ENCODE peak calls at places on chromosomes 3 and 15, in ten cellular contexts. One of them, this sample, is unnamed.

GRCh38 chr15:69976366-69976994 is 121.2 kb downstream of the TLE3 start:
- DNase-seq in Calu3: peak
- DNase-seq in COR-L47: no peak
- DNase-seq in left lung: no peak
- DNase-seq in fibroblast of lung: peak
- DNase-seq in NCI-H1048: peak
- DNase-seq in WTC11: peak
- DNase-seq in foreskin keratinocyte: peak
- DNase-seq in A549: peak
- DNase-seq in RPMI8226: peak
- DNase-seq in this sample: peak

GRCh38 chr3:188832961-188833615 is 338.7 kb upstream of the TPRG1 start:
- DNase-seq in COR-L47: no peak
- DNase-seq in RPMI8226: no peak
- DNase-seq in WTC11: no peak
- DNase-seq in A549: no peak
- DNase-seq in fibroblast of lung: peak
- DNase-seq in left lung: no peak
- DNase-seq in NCI-H1048: no peak
- DNase-seq in foreskin keratinocyte: peak
- DNase-seq in Calu3: no peak
- DNase-seq in this sample: no peak

GRCh38 chr15:68542771-68543544 is 35.8 kb upstream of the CORO2B start:
- DNase-seq in fibroblast of lung: peak
- DNase-seq in left lung: peak
- DNase-seq in WTC11: no peak
- DNase-seq in NCI-H1048: no peak
- DNase-seq in COR-L47: no peak
- DNase-seq in A549: no peak
- DNase-seq in foreskin keratinocyte: no peak
- DNase-seq in RPMI8226: no peak
- DNase-seq in Calu3: no peak
- DNase-seq in this sample: no peak

GRCh38 chr15:50260969-50261496 is 4.5 kb downstream of the HDC start:
- DNase-seq in fibroblast of lung: no peak
- DNase-seq in foreskin keratinocyte: no peak
- DNase-seq in left lung: no peak
- DNase-seq in COR-L47: no peak
- DNase-seq in RPMI8226: no peak
- DNase-seq in A549: no peak
- DNase-seq in NCI-H1048: no peak
- DNase-seq in WTC11: no peak
- DNase-seq in Calu3: no peak
- DNase-seq in this sample: peak

GRCh38 chr3:134677196-134677986 is 26.6 kb upstream of the KY start:
- DNase-seq in RPMI8226: peak
- DNase-seq in WTC11: peak
- DNase-seq in NCI-H1048: no peak
- DNase-seq in A549: peak
- DNase-seq in COR-L47: no peak
- DNase-seq in left lung: no peak
- DNase-seq in foreskin keratinocyte: no peak
- DNase-seq in Calu3: peak
- DNase-seq in fibroblast of lung: no peak
- DNase-seq in this sample: peak

GRCh38 chr3:56314842-56315241 is 153.4 kb downstream of the ERC2 start:
- DNase-seq in left lung: peak
- DNase-seq in Calu3: no peak
- DNase-seq in COR-L47: no peak
- DNase-seq in WTC11: peak
- DNase-seq in RPMI8226: no peak
- DNase-seq in NCI-H1048: no peak
- DNase-seq in fibroblast of lung: peak
- DNase-seq in A549: no peak
- DNase-seq in foreskin keratinocyte: no peak
- DNase-seq in this sample: no peak

GRCh38 chr15:99423186-99424130 is 142.3 kb upstream of the MEF2A start:
- DNase-seq in left lung: no peak
- DNase-seq in RPMI8226: no peak
- DNase-seq in Calu3: no peak
- DNase-seq in foreskin keratinocyte: no peak
- DNase-seq in COR-L47: no peak
- DNase-seq in A549: no peak
- DNase-seq in WTC11: no peak
- DNase-seq in fibroblast of lung: no peak
- DNase-seq in NCI-H1048: no peak
- DNase-seq in this sample: no peak

GRCh38 chr3:72722930-72723726 is 125.1 kb downstream of the SHQ1 start:
- DNase-seq in NCI-H1048: no peak
- DNase-seq in Calu3: peak
- DNase-seq in WTC11: no peak
- DNase-seq in foreskin keratinocyte: no peak
- DNase-seq in RPMI8226: no peak
- DNase-seq in fibroblast of lung: peak
- DNase-seq in A549: peak
- DNase-seq in COR-L47: no peak
- DNase-seq in left lung: no peak
- DNase-seq in this sample: no peak

GRCh38 chr3:193870376-193871092 is 265.4 kb upstream of the HES1 start:
- DNase-seq in fibroblast of lung: no peak
- DNase-seq in WTC11: no peak
- DNase-seq in left lung: no peak
- DNase-seq in A549: no peak
- DNase-seq in Calu3: peak
- DNase-seq in COR-L47: no peak
- DNase-seq in RPMI8226: peak
- DNase-seq in foreskin keratinocyte: peak
- DNase-seq in NCI-H1048: no peak
- DNase-seq in this sample: no peak

GRCh38 chr3:149933858-149934257 is 36.8 kb downstream of the PFN2 start:
- DNase-seq in foreskin keratinocyte: no peak
- DNase-seq in RPMI8226: no peak
- DNase-seq in left lung: no peak
- DNase-seq in NCI-H1048: no peak
- DNase-seq in WTC11: no peak
- DNase-seq in Calu3: no peak
- DNase-seq in COR-L47: no peak
- DNase-seq in A549: no peak
- DNase-seq in fibroblast of lung: no peak
- DNase-seq in this sample: no peak

GRCh38 chr15:41772720-41773331 is 1.5 kb upstream of the MAPKBP1 start:
- DNase-seq in A549: peak
- DNase-seq in WTC11: peak
- DNase-seq in COR-L47: peak
- DNase-seq in foreskin keratinocyte: no peak
- DNase-seq in Calu3: peak
- DNase-seq in RPMI8226: peak
- DNase-seq in left lung: no peak
- DNase-seq in fibroblast of lung: peak
- DNase-seq in NCI-H1048: no peak
- DNase-seq in this sample: peak

GRCh38 chr3:33787328-33788009 is 11.0 kb upstream of the PDCD6IP start:
- DNase-seq in Calu3: peak
- DNase-seq in RPMI8226: peak
- DNase-seq in left lung: peak
- DNase-seq in A549: peak
- DNase-seq in WTC11: peak
- DNase-seq in COR-L47: peak
- DNase-seq in NCI-H1048: peak
- DNase-seq in foreskin keratinocyte: no peak
- DNase-seq in fibroblast of lung: peak
- DNase-seq in this sample: peak

GRCh38 chr15:67033012-67033411 is 32.4 kb upstream of the SMAD3 start:
- DNase-seq in foreskin keratinocyte: no peak
- DNase-seq in NCI-H1048: no peak
- DNase-seq in fibroblast of lung: no peak
- DNase-seq in WTC11: no peak
- DNase-seq in Calu3: no peak
- DNase-seq in A549: no peak
- DNase-seq in left lung: no peak
- DNase-seq in RPMI8226: no peak
- DNase-seq in COR-L47: no peak
- DNase-seq in this sample: no peak

GRCh38 chr3:115713247-115713646 is 89.9 kb downstream of the GAP43 start:
- DNase-seq in fibroblast of lung: no peak
- DNase-seq in RPMI8226: no peak
- DNase-seq in foreskin keratinocyte: no peak
- DNase-seq in NCI-H1048: no peak
- DNase-seq in COR-L47: peak
- DNase-seq in left lung: peak
- DNase-seq in A549: no peak
- DNase-seq in WTC11: no peak
- DNase-seq in Calu3: no peak
- DNase-seq in this sample: no peak

GRCh38 chr15:94164202-94164807 is 67.1 kb upstream of the MCTP2 start:
- DNase-seq in WTC11: peak
- DNase-seq in fibroblast of lung: peak
- DNase-seq in Calu3: peak
- DNase-seq in A549: peak
- DNase-seq in foreskin keratinocyte: peak
- DNase-seq in left lung: peak
- DNase-seq in COR-L47: peak
- DNase-seq in NCI-H1048: peak
- DNase-seq in RPMI8226: peak
- DNase-seq in this sample: peak

GRCh38 chr3:68876112-68876713 is 56.1 kb downstream of the TAFA4 start:
- DNase-seq in COR-L47: peak
- DNase-seq in NCI-H1048: peak
- DNase-seq in fibroblast of lung: peak
- DNase-seq in WTC11: peak
- DNase-seq in foreskin keratinocyte: peak
- DNase-seq in RPMI8226: peak
- DNase-seq in Calu3: peak
- DNase-seq in A549: peak
- DNase-seq in left lung: no peak
- DNase-seq in this sample: peak

GRCh38 chr15:74307827-74308642 is 59.4 kb downstream of the CYP11A1 start:
- DNase-seq in foreskin keratinocyte: no peak
- DNase-seq in RPMI8226: peak
- DNase-seq in A549: peak
- DNase-seq in WTC11: peak
- DNase-seq in Calu3: peak
- DNase-seq in COR-L47: peak
- DNase-seq in fibroblast of lung: peak
- DNase-seq in left lung: no peak
- DNase-seq in NCI-H1048: no peak
- DNase-seq in this sample: peak

GRCh38 chr3:189308594-189308993 is 136.8 kb downstream of the TPRG1 start:
- DNase-seq in NCI-H1048: no peak
- DNase-seq in fibroblast of lung: no peak
- DNase-seq in A549: no peak
- DNase-seq in foreskin keratinocyte: no peak
- DNase-seq in Calu3: no peak
- DNase-seq in left lung: no peak
- DNase-seq in WTC11: no peak
- DNase-seq in RPMI8226: no peak
- DNase-seq in COR-L47: no peak
- DNase-seq in this sample: no peak

GRCh38 chr3:12750658-12751071 is 8.4 kb downstream of the TMEM40 start:
- DNase-seq in foreskin keratinocyte: no peak
- DNase-seq in COR-L47: no peak
- DNase-seq in Calu3: no peak
- DNase-seq in RPMI8226: no peak
- DNase-seq in left lung: no peak
- DNase-seq in NCI-H1048: no peak
- DNase-seq in fibroblast of lung: peak
- DNase-seq in WTC11: no peak
- DNase-seq in A549: no peak
- DNase-seq in this sample: no peak

GRCh38 chr15:79240036-79240435 is 42.5 kb upstream of the ANKRD34C start:
- DNase-seq in foreskin keratinocyte: no peak
- DNase-seq in WTC11: no peak
- DNase-seq in Calu3: no peak
- DNase-seq in left lung: no peak
- DNase-seq in fibroblast of lung: no peak
- DNase-seq in A549: no peak
- DNase-seq in RPMI8226: no peak
- DNase-seq in COR-L47: no peak
- DNase-seq in NCI-H1048: no peak
- DNase-seq in this sample: no peak

GRCh38 chr15:67121725-67122600 is 56.6 kb downstream of the SMAD3 start:
- DNase-seq in NCI-H1048: no peak
- DNase-seq in RPMI8226: no peak
- DNase-seq in WTC11: no peak
- DNase-seq in left lung: no peak
- DNase-seq in Calu3: no peak
- DNase-seq in foreskin keratinocyte: no peak
- DNase-seq in COR-L47: no peak
- DNase-seq in fibroblast of lung: no peak
- DNase-seq in A549: no peak
- DNase-seq in this sample: no peak

GRCh38 chr15:48352474-48353072 is 21.3 kb downstream of the DUT start:
- DNase-seq in RPMI8226: peak
- DNase-seq in left lung: peak
- DNase-seq in fibroblast of lung: peak
- DNase-seq in WTC11: peak
- DNase-seq in foreskin keratinocyte: no peak
- DNase-seq in NCI-H1048: peak
- DNase-seq in Calu3: peak
- DNase-seq in A549: peak
- DNase-seq in COR-L47: peak
- DNase-seq in this sample: peak

GRCh38 chr15:34023932-34024331 is 15.1 kb downstream of the AVEN start:
- DNase-seq in RPMI8226: no peak
- DNase-seq in left lung: no peak
- DNase-seq in WTC11: no peak
- DNase-seq in fibroblast of lung: no peak
- DNase-seq in A549: no peak
- DNase-seq in Calu3: no peak
- DNase-seq in NCI-H1048: no peak
- DNase-seq in foreskin keratinocyte: no peak
- DNase-seq in COR-L47: no peak
- DNase-seq in this sample: no peak

GRCh38 chr3:186385856-186386602 is 24.0 kb upstream of the DGKG start:
- DNase-seq in fibroblast of lung: no peak
- DNase-seq in left lung: no peak
- DNase-seq in COR-L47: no peak
- DNase-seq in RPMI8226: no peak
- DNase-seq in foreskin keratinocyte: no peak
- DNase-seq in NCI-H1048: no peak
- DNase-seq in WTC11: no peak
- DNase-seq in Calu3: no peak
- DNase-seq in A549: no peak
- DNase-seq in this sample: no peak

GRCh38 chr3:23402728-23403505 is 199.8 kb downstream of the UBE2E2 start:
- DNase-seq in A549: no peak
- DNase-seq in WTC11: no peak
- DNase-seq in left lung: no peak
- DNase-seq in Calu3: no peak
- DNase-seq in COR-L47: no peak
- DNase-seq in NCI-H1048: no peak
- DNase-seq in foreskin keratinocyte: no peak
- DNase-seq in RPMI8226: no peak
- DNase-seq in fibroblast of lung: no peak
- DNase-seq in this sample: no peak

GRCh38 chr3:64048631-64049061 is 25.4 kb upstream of the PSMD6 start:
- DNase-seq in NCI-H1048: no peak
- DNase-seq in left lung: no peak
- DNase-seq in foreskin keratinocyte: no peak
- DNase-seq in WTC11: no peak
- DNase-seq in Calu3: no peak
- DNase-seq in A549: no peak
- DNase-seq in COR-L47: no peak
- DNase-seq in fibroblast of lung: peak
- DNase-seq in RPMI8226: no peak
- DNase-seq in this sample: no peak

GRCh38 chr3:58250093-58250707 is 12.6 kb downstream of the ABHD6 start:
- DNase-seq in foreskin keratinocyte: no peak
- DNase-seq in fibroblast of lung: no peak
- DNase-seq in RPMI8226: no peak
- DNase-seq in COR-L47: no peak
- DNase-seq in A549: no peak
- DNase-seq in WTC11: no peak
- DNase-seq in left lung: no peak
- DNase-seq in NCI-H1048: no peak
- DNase-seq in Calu3: no peak
- DNase-seq in this sample: no peak

GRCh38 chr3:105255351-105255750 is 111.4 kb upstream of the ALCAM start:
- DNase-seq in WTC11: no peak
- DNase-seq in COR-L47: no peak
- DNase-seq in A549: no peak
- DNase-seq in left lung: no peak
- DNase-seq in NCI-H1048: no peak
- DNase-seq in Calu3: no peak
- DNase-seq in RPMI8226: no peak
- DNase-seq in fibroblast of lung: no peak
- DNase-seq in foreskin keratinocyte: no peak
- DNase-seq in this sample: no peak